ENCODE peak calls at places on chromosomes 3 and 15, in nine cellular contexts. N, T, Z, S, P, X, A, G and Q are unnamed samples.
A peak's percentile ranks its signal among the peaks of the same experiment; 100 is the strongest.

GRCh38 chr15:34838282-34838681 is 42.9 kb upstream of the ACTC1 start:
- DNase-seq in S (no peak), N (no peak), A (no peak), X (no peak), T (no peak), Z (no peak), P (no peak), G (no peak), Q (no peak)

GRCh38 chr3:123329636-123330340 is 119.1 kb downstream of the ADCY5 start:
- DNase-seq in X (no peak), S (no peak), G (no peak), T (no peak), Z (no peak), P (no peak), N (no peak), A (no peak), Q (no peak)

GRCh38 chr15:82731527-82731926 is 21.9 kb upstream of the AP3B2 start:
- DNase-seq in P (no peak), G (no peak), Z (no peak), S (no peak), T (no peak), N (no peak), X (no peak), A (no peak), Q (no peak)

GRCh38 chr15:68203956-68204355 is 1.2 kb downstream of the CALML4 start:
- DNase-seq in S (no peak), P (no peak), A (no peak), T (no peak), X (no peak), N (no peak), Z (no peak), G (no peak), Q (no peak)

GRCh38 chr3:4492240-4493007 is 724 bp upstream of the ITPR1 start:
- DNase-seq in A (peak; percentile 63), X (peak; percentile 70), Z (peak; percentile 60), N (peak; percentile 79), T (peak; percentile 60), P (peak; percentile 55), G (peak; percentile 50), S (peak; percentile 61), Q (peak; percentile 45)

GRCh38 chr3:72901840-72902239 is 14.0 kb downstream of the GXYLT2 start:
- DNase-seq in T (no peak), Z (no peak), N (no peak), G (no peak), A (no peak), S (no peak), P (no peak), X (no peak), Q (no peak)

GRCh38 chr15:58951388-58952060 is 18.0 kb upstream of the SLTM start:
- DNase-seq in X (no peak), P (no peak), A (peak; percentile 76), N (no peak), T (no peak), G (no peak), Z (peak; percentile 91), S (peak; percentile 79), Q (no peak)

GRCh38 chr15:70799667-70800450 is 36.5 kb upstream of the UACA start:
- DNase-seq in Z (peak; percentile 97), T (no peak), G (no peak), X (no peak), N (no peak), A (peak; percentile 98), P (no peak), S (peak; percentile 98), Q (peak; percentile 79)

GRCh38 chr3:13796683-13797460 is 83.0 kb downstream of the WNT7A start:
- DNase-seq in G (no peak), N (peak; percentile 43), A (no peak), T (no peak), Z (no peak), P (no peak), X (peak; percentile 12), S (no peak), Q (no peak)

GRCh38 chr3:184593201-184593922 is 31.8 kb downstream of the EPHB3 start:
- DNase-seq in T (no peak), X (peak; percentile 22), A (no peak), N (no peak), G (no peak), P (peak; percentile 81), Z (peak; percentile 45), S (no peak), Q (peak; percentile 68)

GRCh38 chr15:72233759-72234158 is 2.8 kb upstream of the PKM start:
- DNase-seq in S (no peak), N (no peak), Z (peak; percentile 14), A (no peak), G (no peak), P (no peak), X (no peak), T (no peak), Q (no peak)

GRCh38 chr3:56862352-56863062 is 60.8 kb upstream of the ARHGEF3 start:
- DNase-seq in T (no peak), N (no peak), P (no peak), Z (peak; percentile 87), S (peak; percentile 33), X (no peak), G (no peak), A (peak; percentile 88), Q (no peak)

GRCh38 chr3:111128884-111129283 is 57.3 kb downstream of the NECTIN3 start:
- DNase-seq in X (no peak), A (peak; percentile 43), Z (no peak), N (no peak), S (no peak), P (no peak), T (no peak), G (no peak), Q (no peak)

GRCh38 chr3:126126811-126127431 is 43.0 kb upstream of the SLC41A3 start:
- DNase-seq in G (no peak), X (peak; percentile 17), P (peak; percentile 11), A (no peak), S (no peak), T (no peak), Z (no peak), N (peak; percentile 56), Q (no peak)

GRCh38 chr3:152155246-152155645 is 113.5 kb upstream of the MBNL1 start:
- DNase-seq in S (peak; percentile 6), P (no peak), T (no peak), G (no peak), N (no peak), X (no peak), Z (no peak), A (no peak), Q (no peak)

GRCh38 chr3:45595364-45596154 is 1.0 kb downstream of the LIMD1 start:
- DNase-seq in X (no peak), A (no peak), G (no peak), S (no peak), T (peak; percentile 62), Z (peak; percentile 59), N (no peak), P (no peak), Q (no peak)

GRCh38 chr15:51846463-51847230 is 17.2 kb downstream of the TMOD3 start:
- DNase-seq in G (no peak), S (peak; percentile 41), A (peak; percentile 84), N (no peak), X (no peak), T (no peak), P (no peak), Z (peak; percentile 66), Q (no peak)

GRCh38 chr3:170584585-170585007 is 1.3 kb downstream of the SLC7A14 start:
- DNase-seq in S (peak; percentile 43), P (peak; percentile 42), N (peak; percentile 82), T (peak; percentile 79), Z (peak; percentile 63), A (peak; percentile 64), X (peak; percentile 48), G (peak; percentile 69), Q (peak; percentile 73)

DNA sequence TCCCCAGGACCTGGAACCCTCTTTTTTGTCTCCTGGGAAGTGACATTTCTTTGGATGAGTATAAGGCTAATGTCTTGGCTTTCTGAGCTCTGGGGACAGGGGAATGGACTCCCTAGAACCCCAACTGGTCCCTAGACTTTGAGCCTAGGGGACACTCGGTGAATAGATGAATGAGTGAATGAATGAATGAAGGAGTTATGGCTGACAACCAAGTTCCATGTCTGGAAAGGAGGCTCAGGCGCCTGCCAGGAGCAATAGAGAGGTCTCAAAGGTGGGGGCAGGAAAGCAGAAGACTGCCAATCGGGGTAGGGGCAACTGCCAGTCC is 712 bp upstream of the PRKCD start:
- DNase-seq in A (no peak), Z (no peak), S (no peak), G (no peak), T (no peak), N (no peak), P (no peak), X (no peak), Q (no peak)
- H3K4me3 ChIP-seq in A (peak overlapping the region; percentile 80), Z (peak overlapping the region; percentile 85), S (peak overlapping the region; percentile 90), G (peak overlapping the region; percentile 95), T (peak overlapping the region; percentile 87), N (peak overlapping the region; percentile 82), P (peak overlapping the region; percentile 61), X (peak overlapping the region; percentile 75), Q (peak overlapping the region; percentile 80)

GRCh38 chr3:54696313-54696712 is 231.5 kb downstream of the LRTM1 start:
- DNase-seq in Z (no peak), G (no peak), X (no peak), T (no peak), A (no peak), P (no peak), S (no peak), N (no peak), Q (no peak)

GRCh38 chr3:54703906-54704305 is 224.0 kb downstream of the LRTM1 start:
- DNase-seq in T (no peak), A (no peak), X (no peak), P (no peak), S (no peak), Z (no peak), N (no peak), G (no peak), Q (no peak)

DNA sequence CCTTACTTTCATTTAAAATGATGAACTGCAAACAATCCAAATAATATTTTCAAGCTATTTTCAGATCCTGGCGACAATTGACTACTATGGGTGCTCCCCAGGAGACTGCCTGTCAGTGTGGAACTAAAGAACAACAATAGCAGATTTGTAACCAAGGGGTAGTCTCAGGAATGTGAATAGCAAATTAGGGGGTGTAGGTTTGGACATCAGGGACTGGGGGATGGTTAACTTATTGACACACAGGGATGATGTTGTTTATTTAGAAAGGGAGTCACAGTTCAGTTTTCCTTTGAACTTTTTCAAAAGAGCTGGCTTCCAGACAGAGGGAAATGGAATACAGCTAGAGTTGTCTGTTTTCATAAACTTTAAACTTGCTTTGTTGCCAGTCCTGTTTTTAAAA is 229.8 kb downstream of the LRTM1 start:
- DNase-seq in N (no peak), S (no peak), Z (no peak), G (no peak), P (no peak), X (no peak), A (no peak), T (no peak), Q (no peak)
- H3K4me3 ChIP-seq in N (no peak overlapping the region), S (no peak overlapping the region), Z (no peak overlapping the region), G (no peak overlapping the region), P (no peak overlapping the region), X (no peak overlapping the region), A (no peak overlapping the region), T (no peak overlapping the region), Q (no peak overlapping the region)

GRCh38 chr3:47778746-47779145 is 2.9 kb downstream of the SMARCC1 start:
- DNase-seq in P (no peak), A (no peak), N (no peak), G (no peak), S (no peak), Z (no peak), T (no peak), X (no peak), Q (no peak)
- H3K4me3 ChIP-seq in P (no peak overlapping the region), A (no peak overlapping the region), N (no peak overlapping the region), G (no peak overlapping the region), S (no peak overlapping the region), Z (no peak overlapping the region), T (no peak overlapping the region), X (no peak overlapping the region), Q (no peak overlapping the region)

GRCh38 chr15:36029606-36030005 is 483.6 kb upstream of the DPH6 start:
- DNase-seq in N (no peak), S (peak; percentile 92), G (no peak), Z (peak; percentile 65), A (peak; percentile 22), P (no peak), T (no peak), X (no peak), Q (no peak)
- H3K4me3 ChIP-seq in N (no peak overlapping the region), S (no peak overlapping the region), G (no peak overlapping the region), Z (no peak overlapping the region), A (no peak overlapping the region), P (no peak overlapping the region), T (no peak overlapping the region), X (no peak overlapping the region), Q (no peak overlapping the region)